ENCODE peak calls at places on chromosomes 3 and 15, in four cellular contexts. D is HCT116, C is IMR-90, Q is heart left ventricle. R is an unnamed sample. For H3K36me3, the result is how much of the 10 kb centered on the place peaks cover.

GRCh38 chr15:65006876-65007275 is 17.2 kb upstream of the SPG21 start:
- DNase-seq in D (no peak), C (no peak), Q (no peak), R (no peak)

GRCh38 chr3:179036626-179037300 is 34.8 kb downstream of the ZMAT3 start:
- DNase-seq in D (no peak), C (no peak), Q (no peak), R (no peak)

GRCh38 chr3:159941043-159941994 is 47.3 kb upstream of the IL12A start:
- DNase-seq in D (no peak), C (peak), Q (no peak), R (no peak)

GRCh38 chr3:28134792-28135375 is 106.5 kb upstream of the CMC1 start:
- DNase-seq in D (no peak), C (no peak), Q (no peak), R (no peak)

GRCh38 chr3:42376397-42376798 is 34.0 kb downstream of the LYZL4 start:
- DNase-seq in D (peak), C (peak), Q (peak), R (peak)

GRCh38 chr15:65377105-65377975 is 462 bp downstream of the IGDCC3 start:
- DNase-seq in D (no peak), C (no peak), Q (no peak), R (no peak)

GRCh38 chr3:3619815-3620214 is 179.4 kb upstream of the LRRN1 start:
- DNase-seq in D (no peak), C (no peak), Q (no peak), R (no peak)

GRCh38 chr15:74620636-74621545 is 5.3 kb downstream of the CLK3 start:
- DNase-seq in D (peak), C (peak), Q (peak), R (peak)

GRCh38 chr3:188338081-188338480 is 184.1 kb downstream of the LPP start:
- DNase-seq in D (no peak), C (peak), Q (no peak), R (no peak)

GRCh38 chr15:69414702-69415161 is 583 bp downstream of the KIF23 start:
- DNase-seq in D (peak), C (peak), Q (no peak), R (no peak)

GRCh38 chr3:128709506-128710210 is 16.3 kb upstream of the RAB7A start:
- DNase-seq in D (no peak), C (no peak), Q (no peak), R (no peak)

GRCh38 chr3:17806876-17807275 is 64.4 kb upstream of the TBC1D5 start:
- DNase-seq in D (no peak), C (no peak), Q (no peak), R (no peak)

GRCh38 chr15:96332854-96333193 is 2.3 kb downstream of the NR2F2 start:
- DNase-seq in D (no peak), C (no peak), Q (no peak), R (no peak)

GRCh38 chr3:113626513-113627371 is 69.7 kb downstream of the USF3 start:
- DNase-seq in D (peak), C (peak), Q (peak), R (peak)

GRCh38 chr3:123818921-123819429 is 65.2 kb downstream of the MYLK start:
- DNase-seq in D (no peak), C (peak), Q (no peak), R (no peak)

GRCh38 chr3:13282528-13282985 is 137.6 kb downstream of the NUP210 start:
- DNase-seq in D (no peak), C (no peak), Q (no peak), R (no peak)

GRCh38 chr3:14590594-14590993 is 50.5 kb upstream of the GRIP2 start:
- DNase-seq in D (no peak), C (no peak), Q (no peak), R (no peak)

GRCh38 chr3:45409921-45410320 is 21.5 kb downstream of the LARS2 start:
- DNase-seq in D (no peak), C (no peak), Q (no peak), R (peak)

GRCh38 chr15:99708563-99708962 is 24.7 kb downstream of the LYSMD4 start:
- DNase-seq in D (peak), C (peak), Q (peak), R (peak)

GRCh38 chr3:135887220-135887619 is 78.3 kb upstream of the PPP2R3A start:
- DNase-seq in D (peak), C (peak), Q (no peak), R (no peak)

GRCh38 chr15:50233192-50233736 is 32.3 kb downstream of the HDC start:
- DNase-seq in D (no peak), C (no peak), Q (no peak), R (no peak)

GRCh38 chr3:142269777-142270176 is 44.4 kb upstream of the GK5 start:
- DNase-seq in D (no peak), C (no peak), Q (no peak), R (no peak)

GRCh38 chr3:136546718-136547117 is 205.5 kb downstream of the STAG1 start:
- DNase-seq in D (peak), C (peak), Q (no peak), R (no peak)

GRCh38 chr15:85592148-85592547 is 202.6 kb downstream of the KLHL25 start:
- DNase-seq in D (no peak), C (peak), Q (no peak), R (no peak)

GRCh38 chr15:72200395-72201237 is 3.0 kb upstream of the GRAMD2A start:
- DNase-seq in D (no peak), C (no peak), Q (no peak), R (no peak)

GRCh38 chr15:72197460-72198409 is at the start of gene GRAMD2A:
- DNase-seq in D (peak), C (no peak), Q (no peak), R (no peak)

GRCh38 chr15:72199721-72200212 is 2.2 kb upstream of the GRAMD2A start:
- DNase-seq in D (peak), C (peak), Q (peak), R (peak)

GRCh38 chr15:72197045-72197459 is 535 bp downstream of the GRAMD2A start:
- DNase-seq in D (no peak), C (no peak), Q (no peak), R (no peak)

DNA sequence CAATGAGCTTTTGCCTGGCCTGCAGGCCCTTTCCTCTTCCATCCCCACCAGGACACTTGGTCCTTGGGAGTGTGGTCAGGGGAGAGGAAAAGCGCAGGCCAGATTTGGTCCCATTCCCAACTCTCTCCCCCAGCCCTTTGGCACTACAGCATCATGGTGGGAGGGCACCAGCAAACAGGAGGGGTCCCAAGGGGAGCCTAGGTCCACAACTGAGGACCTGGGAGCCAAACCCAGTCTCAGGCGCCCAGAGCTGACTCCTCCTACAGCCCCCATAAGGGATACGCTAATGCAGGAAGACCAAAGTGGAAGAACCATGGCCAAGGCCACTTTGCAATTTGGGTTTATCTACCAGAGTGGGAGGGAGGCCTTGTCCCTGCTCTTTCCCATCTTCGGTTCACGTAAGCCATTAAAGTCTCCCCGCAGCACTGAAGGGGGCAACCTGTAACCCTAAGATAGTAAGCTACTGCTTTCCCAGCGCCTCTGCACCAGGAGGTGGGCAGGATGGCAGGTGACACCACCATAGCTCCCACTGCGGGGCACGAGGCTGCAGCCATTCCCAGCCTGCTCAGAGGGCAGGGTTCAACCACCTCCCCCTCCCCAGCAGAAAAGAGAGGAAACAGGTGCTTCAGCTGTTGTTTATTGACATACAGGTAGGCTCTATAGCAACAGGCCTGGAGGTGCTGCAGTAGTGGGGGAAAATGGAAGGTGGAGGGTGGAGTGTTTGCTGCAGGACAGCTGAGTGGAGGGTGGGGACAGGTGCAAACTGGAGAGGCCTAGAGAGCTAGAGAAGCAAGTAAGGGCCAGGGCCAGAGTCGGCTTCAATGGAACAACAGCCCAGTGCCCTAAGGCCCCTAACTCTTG is 1.1 kb upstream of the GRAMD2A start:
- DNase-seq in D (no peak), C (no peak), Q (no peak), R (no peak)
- H3K36me3 ChIP-seq in D (under half), C (half or more), Q (half or more), R (under half)

GRCh38 chr15:56365075-56365711 is at the start of gene TEX9:
- DNase-seq in D (peak), C (peak), Q (peak), R (peak)
- TF ChIP-seq POLR2A in D (peak), C (no peak), Q (peak), R (no peak)

DNA sequence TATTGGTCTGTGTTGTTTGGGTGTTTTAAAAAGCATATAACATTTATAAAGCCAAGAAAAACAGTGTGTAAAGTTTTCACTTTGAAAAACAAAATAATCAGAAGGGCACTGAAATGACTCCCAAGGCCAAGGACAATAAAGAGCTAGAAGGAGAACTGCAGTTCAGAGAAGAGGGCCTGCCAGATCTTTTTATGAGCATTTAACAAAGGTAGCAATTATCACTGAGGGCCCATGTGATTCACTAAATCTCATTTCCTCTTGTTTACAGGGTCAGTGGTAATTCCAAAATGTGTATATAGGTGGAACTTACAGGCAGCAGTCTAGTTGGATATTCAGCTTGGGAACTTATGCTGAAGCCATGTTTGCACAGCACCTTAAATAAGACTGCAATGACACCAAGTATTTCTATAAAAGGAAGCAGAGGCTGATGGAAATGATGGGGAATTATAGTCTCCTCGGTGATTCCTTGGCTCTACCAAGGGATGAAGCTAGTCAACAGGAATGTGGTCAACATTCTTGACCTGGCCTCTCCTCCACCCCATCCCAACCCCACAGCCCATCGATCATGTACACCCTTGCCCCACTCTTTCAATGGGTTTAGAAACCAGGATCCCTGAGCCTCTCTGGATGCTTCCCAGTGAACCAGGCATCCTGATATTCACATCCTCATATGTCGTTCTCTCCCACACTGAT is 54.4 kb upstream of the THUMPD3 start:
- DNase-seq in D (no peak), C (no peak), Q (no peak), R (no peak)
- H3K36me3 ChIP-seq in D (under half), C (under half), Q (under half), R (under half)

GRCh38 chr3:111851511-111851954 is 7.5 kb upstream of the PHLDB2 start:
- DNase-seq in D (peak), C (peak), Q (peak), R (peak)
- TF ChIP-seq POLR2A in D (no peak), C (no peak), Q (no peak), R (no peak)

GRCh38 chr15:82986442-82986780 is 401 bp downstream of the RAMAC start:
- DNase-seq in D (no peak), C (peak), Q (no peak), R (no peak)
- H3K36me3 ChIP-seq in D (under half), C (under half), Q (under half), R (under half)

DNA sequence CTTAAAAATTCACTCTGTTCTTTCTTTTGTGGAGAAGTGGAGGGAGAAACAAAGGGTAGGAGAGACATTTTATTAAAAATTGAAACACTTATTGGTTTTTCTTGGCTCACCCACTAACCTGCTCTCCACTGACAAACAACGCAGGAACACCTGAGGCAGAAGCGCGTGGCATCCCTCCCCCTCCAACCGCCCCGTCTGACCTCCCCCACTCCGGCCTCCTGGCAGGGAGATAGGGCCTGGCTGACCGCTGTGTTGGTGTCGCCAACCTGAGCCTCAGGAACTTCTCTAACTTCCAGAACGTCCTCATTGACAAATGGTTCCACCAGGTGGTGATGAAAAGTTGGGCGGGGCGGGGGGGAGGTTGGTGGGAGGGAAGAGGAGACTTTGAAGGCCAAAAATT is 22.8 kb downstream of the IL17RD start:
- DNase-seq in D (no peak), C (no peak), Q (no peak), R (no peak)
- TF ChIP-seq POLR2A in D (no peak), C (no peak), Q (no peak), R (no peak)

GRCh38 chr15:89155656-89156055 is 65.7 kb downstream of the RLBP1 start:
- DNase-seq in D (no peak), C (no peak), Q (peak), R (no peak)

GRCh38 chr15:89157918-89158564 is 63.3 kb downstream of the RLBP1 start:
- DNase-seq in D (no peak), C (no peak), Q (no peak), R (no peak)

GRCh38 chr15:89161666-89162065 is 59.7 kb downstream of the RLBP1 start:
- DNase-seq in D (no peak), C (no peak), Q (no peak), R (no peak)

DNA sequence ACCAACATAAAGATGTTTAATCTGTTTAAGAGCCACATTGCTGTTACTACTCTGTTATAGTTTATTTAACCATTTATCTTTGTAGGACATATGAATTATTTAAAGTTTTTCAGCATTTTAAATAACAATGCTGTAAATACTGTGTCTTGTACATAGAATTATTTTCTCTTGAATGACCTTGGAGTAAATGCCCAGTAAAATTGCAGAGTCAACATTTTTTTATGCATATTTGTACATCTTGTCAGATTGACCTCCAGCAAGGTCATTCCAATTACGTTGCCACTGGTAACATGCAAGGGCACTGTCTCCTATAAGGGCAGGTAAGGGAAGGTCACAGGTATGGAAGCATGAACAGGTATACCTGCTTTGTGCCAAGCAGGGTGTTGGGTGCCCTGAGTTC is 64.3 kb downstream of the RLBP1 start:
- DNase-seq in D (no peak), C (no peak), Q (no peak), R (no peak)
- H3K36me3 ChIP-seq in D (under half), C (under half), Q (half or more), R (under half)

DNA sequence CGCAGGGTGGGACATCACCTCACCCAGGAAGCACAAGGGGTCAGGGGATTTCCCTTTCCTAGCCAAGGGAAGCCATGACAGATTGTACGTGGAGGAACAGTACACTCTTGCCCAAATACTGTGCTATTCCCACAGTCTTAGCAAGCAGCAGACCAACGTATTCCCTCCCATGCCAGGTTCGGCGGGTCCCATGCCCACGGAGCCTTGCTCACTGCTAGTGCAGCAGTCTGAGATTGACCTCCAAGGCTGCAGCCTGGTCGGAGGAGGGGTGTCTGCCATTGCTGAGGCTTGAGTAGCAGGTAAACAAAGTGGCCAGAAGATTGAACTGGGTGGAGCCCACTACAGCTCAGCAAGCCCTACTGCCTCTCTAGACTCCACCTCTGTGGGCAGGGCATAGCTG is 39.0 kb downstream of the ALDH1A2 start:
- DNase-seq in D (no peak), C (no peak), Q (no peak), R (no peak)
- TF ChIP-seq POLR2A in D (no peak), C (no peak), Q (no peak), R (no peak)

GRCh38 chr15:81288040-81288439 is 35.9 kb downstream of the STARD5 start:
- DNase-seq in D (no peak), C (no peak), Q (no peak), R (no peak)
- H3K36me3 ChIP-seq in D (under half), C (under half), Q (under half), R (under half)

R was measured in uterus.